ENCODE peak calls at places on chromosomes 13 and 19, in eight cellular contexts. One of them, this sample, is unnamed.

GRCh38 chr13:33453911-33454310 is 168.4 kb upstream of the STARD13 start:
- DNase-seq in M059J: no peak
- DNase-seq in T-helper 9 cell: no peak
- DNase-seq in A549: peak
- DNase-seq in dorsolateral prefrontal cortex: no peak
- DNase-seq in left cardiac atrium: no peak
- DNase-seq in amygdala: no peak
- DNase-seq in naive thymus-derived CD8-positive, alpha-beta T cell: no peak
- DNase-seq in this sample: no peak

GRCh38 chr19:46890423-46891170 is 29.8 kb downstream of the ARHGAP35 start:
- DNase-seq in M059J: peak
- DNase-seq in T-helper 9 cell: no peak
- DNase-seq in A549: peak
- DNase-seq in dorsolateral prefrontal cortex: no peak
- DNase-seq in left cardiac atrium: no peak
- DNase-seq in amygdala: no peak
- DNase-seq in naive thymus-derived CD8-positive, alpha-beta T cell: no peak
- DNase-seq in this sample: no peak

GRCh38 chr19:7986321-7987083 is 18.9 kb downstream of the ELAVL1 start:
- DNase-seq in M059J: peak
- DNase-seq in T-helper 9 cell: no peak
- DNase-seq in A549: peak
- DNase-seq in dorsolateral prefrontal cortex: no peak
- DNase-seq in left cardiac atrium: no peak
- DNase-seq in amygdala: no peak
- DNase-seq in naive thymus-derived CD8-positive, alpha-beta T cell: no peak
- DNase-seq in this sample: no peak

GRCh38 chr13:60175571-60175970 is 11.8 kb upstream of the DIAPH3 start:
- DNase-seq in M059J: no peak
- DNase-seq in T-helper 9 cell: no peak
- DNase-seq in A549: no peak
- DNase-seq in dorsolateral prefrontal cortex: no peak
- DNase-seq in left cardiac atrium: no peak
- DNase-seq in amygdala: no peak
- DNase-seq in naive thymus-derived CD8-positive, alpha-beta T cell: no peak
- DNase-seq in this sample: no peak

GRCh38 chr13:33229446-33230177 is 55.9 kb downstream of the STARD13 start:
- DNase-seq in M059J: peak
- DNase-seq in T-helper 9 cell: no peak
- DNase-seq in A549: no peak
- DNase-seq in dorsolateral prefrontal cortex: peak
- DNase-seq in left cardiac atrium: no peak
- DNase-seq in amygdala: peak
- DNase-seq in naive thymus-derived CD8-positive, alpha-beta T cell: no peak
- DNase-seq in this sample: no peak

GRCh38 chr19:55087542-55087935 is 11.9 kb downstream of the EPS8L1 start:
- DNase-seq in M059J: no peak
- DNase-seq in T-helper 9 cell: no peak
- DNase-seq in A549: no peak
- DNase-seq in dorsolateral prefrontal cortex: no peak
- DNase-seq in left cardiac atrium: peak
- DNase-seq in amygdala: no peak
- DNase-seq in naive thymus-derived CD8-positive, alpha-beta T cell: no peak
- DNase-seq in this sample: no peak

GRCh38 chr13:60990032-60990733 is 425.5 kb downstream of the PCDH20 start:
- DNase-seq in M059J: no peak
- DNase-seq in T-helper 9 cell: no peak
- DNase-seq in A549: peak
- DNase-seq in dorsolateral prefrontal cortex: no peak
- DNase-seq in left cardiac atrium: peak
- DNase-seq in amygdala: no peak
- DNase-seq in naive thymus-derived CD8-positive, alpha-beta T cell: no peak
- DNase-seq in this sample: no peak

GRCh38 chr13:90867336-90867683 is 480.2 kb upstream of the MIR17HG start:
- DNase-seq in M059J: peak
- DNase-seq in T-helper 9 cell: no peak
- DNase-seq in A549: peak
- DNase-seq in dorsolateral prefrontal cortex: peak
- DNase-seq in left cardiac atrium: peak
- DNase-seq in amygdala: no peak
- DNase-seq in naive thymus-derived CD8-positive, alpha-beta T cell: no peak
- DNase-seq in this sample: no peak

GRCh38 chr13:29849071-29849541 is 1.3 kb downstream of the UBL3 start:
- DNase-seq in M059J: peak
- DNase-seq in T-helper 9 cell: no peak
- DNase-seq in A549: peak
- DNase-seq in dorsolateral prefrontal cortex: no peak
- DNase-seq in left cardiac atrium: no peak
- DNase-seq in amygdala: no peak
- DNase-seq in naive thymus-derived CD8-positive, alpha-beta T cell: no peak
- DNase-seq in this sample: peak

GRCh38 chr19:10206226-10206873 is 11.6 kb upstream of the DNMT1 start:
- DNase-seq in M059J: peak
- DNase-seq in T-helper 9 cell: no peak
- DNase-seq in A549: no peak
- DNase-seq in dorsolateral prefrontal cortex: no peak
- DNase-seq in left cardiac atrium: no peak
- DNase-seq in amygdala: no peak
- DNase-seq in naive thymus-derived CD8-positive, alpha-beta T cell: no peak
- DNase-seq in this sample: no peak

GRCh38 chr13:72643339-72643989 is 84.0 kb downstream of the MZT1 start:
- DNase-seq in M059J: peak
- DNase-seq in T-helper 9 cell: peak
- DNase-seq in A549: peak
- DNase-seq in dorsolateral prefrontal cortex: peak
- DNase-seq in left cardiac atrium: peak
- DNase-seq in amygdala: no peak
- DNase-seq in naive thymus-derived CD8-positive, alpha-beta T cell: peak
- DNase-seq in this sample: peak

GRCh38 chr19:3455960-3456601 is 24.2 kb downstream of the SMIM24 start:
- DNase-seq in M059J: no peak
- DNase-seq in T-helper 9 cell: no peak
- DNase-seq in A549: peak
- DNase-seq in dorsolateral prefrontal cortex: no peak
- DNase-seq in left cardiac atrium: no peak
- DNase-seq in amygdala: no peak
- DNase-seq in naive thymus-derived CD8-positive, alpha-beta T cell: no peak
- DNase-seq in this sample: no peak

GRCh38 chr13:112001571-112001970 is 65.4 kb upstream of the SOX1 start:
- DNase-seq in M059J: no peak
- DNase-seq in T-helper 9 cell: no peak
- DNase-seq in A549: no peak
- DNase-seq in dorsolateral prefrontal cortex: no peak
- DNase-seq in left cardiac atrium: no peak
- DNase-seq in amygdala: no peak
- DNase-seq in naive thymus-derived CD8-positive, alpha-beta T cell: no peak
- DNase-seq in this sample: no peak

GRCh38 chr19:33124207-33125098 is 7.5 kb upstream of the WDR88 start:
- DNase-seq in M059J: no peak
- DNase-seq in T-helper 9 cell: no peak
- DNase-seq in A549: no peak
- DNase-seq in dorsolateral prefrontal cortex: no peak
- DNase-seq in left cardiac atrium: no peak
- DNase-seq in amygdala: no peak
- DNase-seq in naive thymus-derived CD8-positive, alpha-beta T cell: no peak
- DNase-seq in this sample: no peak

GRCh38 chr13:21240586-21240985 is 64.1 kb downstream of the MRPL57 start:
- DNase-seq in M059J: peak
- DNase-seq in T-helper 9 cell: no peak
- DNase-seq in A549: no peak
- DNase-seq in dorsolateral prefrontal cortex: no peak
- DNase-seq in left cardiac atrium: no peak
- DNase-seq in amygdala: no peak
- DNase-seq in naive thymus-derived CD8-positive, alpha-beta T cell: no peak
- DNase-seq in this sample: no peak

GRCh38 chr19:39996218-39996810 is 546 bp upstream of the ZNF546 start:
- DNase-seq in M059J: peak
- DNase-seq in T-helper 9 cell: no peak
- DNase-seq in A549: peak
- DNase-seq in dorsolateral prefrontal cortex: no peak
- DNase-seq in left cardiac atrium: peak
- DNase-seq in amygdala: no peak
- DNase-seq in naive thymus-derived CD8-positive, alpha-beta T cell: no peak
- DNase-seq in this sample: no peak

GRCh38 chr13:76148926-76149325 is 512.8 kb downstream of the LMO7 start:
- DNase-seq in M059J: peak
- DNase-seq in T-helper 9 cell: no peak
- DNase-seq in A549: no peak
- DNase-seq in dorsolateral prefrontal cortex: no peak
- DNase-seq in left cardiac atrium: no peak
- DNase-seq in amygdala: no peak
- DNase-seq in naive thymus-derived CD8-positive, alpha-beta T cell: no peak
- DNase-seq in this sample: no peak

GRCh38 chr19:34482380-34483250 is 1.1 kb downstream of the WTIP start:
- DNase-seq in M059J: no peak
- DNase-seq in T-helper 9 cell: no peak
- DNase-seq in A549: peak
- DNase-seq in dorsolateral prefrontal cortex: peak
- DNase-seq in left cardiac atrium: peak
- DNase-seq in amygdala: no peak
- DNase-seq in naive thymus-derived CD8-positive, alpha-beta T cell: no peak
- DNase-seq in this sample: no peak